ENCODE peak calls at places on chromosomes 2 and 18, in ten cellular contexts. Q is A549; K is fibroblast of the aortic adventitia; L is stromal cell of bone marrow; F is NCI-H2029 treated with DMSO at 0.1 percent for 48 hours; G is IMR-90; X is activated naive CD4-positive, alpha-beta T cell; R is smooth muscle cell of the brain vasculature; B is M059J; M is LoVo. E is an unnamed sample.

GRCh38 chr2:46230115-46230571 is 67.1 kb upstream of the EPAS1 start:
- DNase-seq in X (no peak), L (no peak), G (no peak), M (no peak), R (no peak), Q (peak; percentile 84), K (no peak), B (peak; percentile 22), F (no peak), E (no peak)

GRCh38 chr2:187519419-187520120 is 34.7 kb downstream of the TFPI start:
- DNase-seq in K (no peak), B (no peak), M (no peak), X (no peak), G (no peak), L (no peak), R (no peak), F (no peak), Q (no peak), E (no peak)

GRCh38 chr2:242041816-242042215 is 172.3 kb downstream of the RTP5 start:
- DNase-seq in K (no peak), Q (no peak), G (no peak), L (no peak), M (no peak), R (no peak), F (no peak), B (no peak), X (no peak), E (no peak)

GRCh38 chr2:188142636-188143035 is 149.0 kb upstream of the GULP1 start:
- DNase-seq in K (peak; percentile 38), L (peak; percentile 33), Q (peak; percentile 41), M (no peak), B (peak; percentile 55), X (no peak), F (no peak), G (peak; percentile 28), R (no peak), E (no peak)

GRCh38 chr2:23118313-23118712 is 266.7 kb upstream of the KLHL29 start:
- DNase-seq in F (no peak), K (no peak), M (no peak), X (no peak), B (no peak), Q (no peak), L (no peak), G (no peak), R (no peak), E (no peak)

GRCh38 chr18:55165399-55166125 is 206.3 kb upstream of the CCDC68 start:
- DNase-seq in L (no peak), X (no peak), R (no peak), B (no peak), F (no peak), M (no peak), G (no peak), K (no peak), Q (no peak), E (no peak)

GRCh38 chr18:28108801-28109200 is 68.1 kb downstream of the CDH2 start:
- DNase-seq in K (peak; percentile 33), G (no peak), R (no peak), L (no peak), Q (peak; percentile 53), X (no peak), M (no peak), B (peak; percentile 70), F (no peak), E (peak; percentile 77)

GRCh38 chr2:134660619-134661403 is 58.0 kb downstream of the TMEM163 start:
- DNase-seq in X (no peak), F (no peak), R (no peak), M (no peak), G (no peak), K (no peak), B (no peak), Q (no peak), L (no peak), E (no peak)

GRCh38 chr2:230734247-230735175 is 21.9 kb downstream of the CAB39 start:
- DNase-seq in G (no peak), K (no peak), X (no peak), R (no peak), L (no peak), M (peak; percentile 9), Q (no peak), B (no peak), F (no peak), E (no peak)

GRCh38 chr2:32289165-32290054 is 11.7 kb downstream of the YIPF4 start:
- DNase-seq in L (peak; percentile 62), K (peak; percentile 82), Q (peak; percentile 46), F (no peak), B (peak; percentile 41), X (no peak), G (peak; percentile 86), M (peak; percentile 56), R (no peak), E (no peak)

GRCh38 chr2:200609027-200609614 is 23.3 kb downstream of the AOX1 start:
- DNase-seq in L (peak; percentile 81), R (no peak), M (peak; percentile 35), B (peak; percentile 92), Q (peak; percentile 71), X (no peak), K (peak; percentile 92), F (no peak), G (peak; percentile 89), E (no peak)

GRCh38 chr18:64037812-64038414 is 68.0 kb downstream of the SERPINB8 start:
- DNase-seq in X (no peak), L (peak; percentile 2), G (peak; percentile 11), M (no peak), F (no peak), R (no peak), K (peak; percentile 20), B (peak; percentile 28), Q (peak; percentile 19), E (peak; percentile 51)

GRCh38 chr2:80238692-80239469 is 65.7 kb downstream of the LRRTM1 start:
- DNase-seq in X (peak; percentile 1), F (no peak), R (no peak), L (peak; percentile 11), B (peak; percentile 5), G (peak; percentile 42), Q (peak; percentile 35), M (peak; percentile 46), K (peak; percentile 45), E (peak; percentile 10)

GRCh38 chr2:45922577-45922988 is 271.1 kb downstream of the PRKCE start:
- DNase-seq in K (peak; percentile 75), X (no peak), M (no peak), L (no peak), R (no peak), F (no peak), B (peak; percentile 29), G (peak; percentile 79), Q (no peak), E (no peak)

GRCh38 chr2:239824051-239824694 is 201.0 kb downstream of the NDUFA10 start:
- DNase-seq in R (no peak), G (no peak), F (peak; percentile 54), M (peak; percentile 47), L (no peak), X (no peak), K (peak; percentile 2), Q (peak; percentile 65), B (peak; percentile 53), E (peak; percentile 14)

GRCh38 chr2:115163572-115163971 is 721.1 kb downstream of the DPP10 start:
- DNase-seq in B (no peak), G (no peak), R (no peak), Q (no peak), F (no peak), K (no peak), M (no peak), X (no peak), L (no peak), E (peak; percentile 2)

GRCh38 chr2:194166818-194167217 is 1490.2 kb upstream of the SLC39A10 start:
- DNase-seq in Q (peak; percentile 38), K (peak; percentile 20), X (no peak), B (peak; percentile 33), F (peak; percentile 14), L (peak; percentile 0), R (peak; percentile 10), G (no peak), M (peak; percentile 45), E (peak; percentile 10)

GRCh38 chr18:64202229-64202835 is 53.4 kb upstream of the LINC00305 start:
- DNase-seq in F (no peak), Q (no peak), G (no peak), X (no peak), B (no peak), K (no peak), L (no peak), M (no peak), R (no peak), E (no peak)